ENCODE peak calls at places on chromosome X, in five cellular contexts. S, V, M, Q and N are unnamed samples.

GRCh38 chrX:132592880-132593279 is 104.0 kb upstream of the MBNL3 start:
- DNase-seq in V (no peak), M (no peak), Q (peak), S (peak), N (peak)

GRCh38 chrX:77723684-77724083 is 62.3 kb downstream of the ATRX start:
- DNase-seq in M (no peak), V (no peak), S (no peak), Q (no peak), N (no peak)

GRCh38 chrX:54248309-54248708 is 65.3 kb upstream of the FAM120C start:
- DNase-seq in Q (no peak), V (peak), S (peak), M (no peak), N (peak)

GRCh38 chrX:40784516-40785151 is 49.3 kb upstream of the MED14 start:
- DNase-seq in M (no peak), S (no peak), V (no peak), Q (no peak), N (peak)

GRCh38 chrX:17078031-17078730 is 131.7 kb downstream of the REPS2 start:
- DNase-seq in M (no peak), S (no peak), Q (no peak), V (no peak), N (peak)

GRCh38 chrX:128458888-128459287 is 406.7 kb upstream of the ACTRT1 start:
- DNase-seq in S (no peak), V (peak), Q (no peak), M (no peak), N (no peak)

GRCh38 chrX:5113128-5113527 is 1115.5 kb downstream of the NLGN4X start:
- DNase-seq in V (peak), Q (peak), M (no peak), S (peak), N (no peak)

GRCh38 chrX:119755981-119756533 is 2.3 kb upstream of the SOWAHD start:
- DNase-seq in S (no peak), Q (no peak), M (peak), V (no peak), N (no peak)

GRCh38 chrX:100819534-100819836 is 706 bp upstream of the CSTF2 start:
- DNase-seq in M (no peak), V (no peak), S (no peak), Q (no peak), N (peak)

GRCh38 chrX:123738378-123738955 is 5.6 kb upstream of the THOC2 start:
- DNase-seq in S (no peak), V (peak), M (no peak), Q (no peak), N (no peak)

GRCh38 chrX:38052096-38052495 is 45.7 kb downstream of the SYTL5 start:
- DNase-seq in M (no peak), V (peak), S (peak), Q (no peak), N (no peak)

GRCh38 chrX:41684138-41684537 is 4.6 kb upstream of the GPR34 start:
- DNase-seq in V (no peak), M (no peak), Q (no peak), S (peak), N (peak)